ENCODE peak calls at places on chromosomes 1 and 21, in six cellular contexts. One of them, this sample, is unnamed. For H3K27me3, the result is how much of the 10 kb centered on the place peaks cover.

GRCh38 chr1:42328047-42328625 is 6.9 kb downstream of the FOXJ3 start:
- DNase-seq in effector memory CD4-positive, alpha-beta T cell: no peak
- DNase-seq in HCT116: no peak
- DNase-seq in CD8-positive, alpha-beta T cell: no peak
- DNase-seq in brain microvascular endothelial cell: no peak
- DNase-seq in GM23248: no peak
- DNase-seq in this sample: no peak

GRCh38 chr21:31426235-31426797 is 82.3 kb upstream of the TIAM1 start:
- DNase-seq in effector memory CD4-positive, alpha-beta T cell: no peak
- DNase-seq in HCT116: no peak
- DNase-seq in CD8-positive, alpha-beta T cell: no peak
- DNase-seq in brain microvascular endothelial cell: peak
- DNase-seq in GM23248: peak
- DNase-seq in this sample: peak

GRCh38 chr1:14738235-14738634 is 139.8 kb downstream of the KAZN start:
- DNase-seq in effector memory CD4-positive, alpha-beta T cell: no peak
- DNase-seq in HCT116: no peak
- DNase-seq in CD8-positive, alpha-beta T cell: no peak
- DNase-seq in brain microvascular endothelial cell: no peak
- DNase-seq in GM23248: no peak
- DNase-seq in this sample: no peak

GRCh38 chr1:227568593-227568992 is 5.2 kb downstream of the ZNF678 start:
- DNase-seq in effector memory CD4-positive, alpha-beta T cell: no peak
- DNase-seq in HCT116: no peak
- DNase-seq in CD8-positive, alpha-beta T cell: no peak
- DNase-seq in brain microvascular endothelial cell: no peak
- DNase-seq in GM23248: no peak
- DNase-seq in this sample: no peak

GRCh38 chr21:43340491-43341348 is 86.2 kb downstream of the SIK1 start:
- DNase-seq in effector memory CD4-positive, alpha-beta T cell: no peak
- DNase-seq in HCT116: peak
- DNase-seq in CD8-positive, alpha-beta T cell: no peak
- DNase-seq in brain microvascular endothelial cell: peak
- DNase-seq in GM23248: peak
- DNase-seq in this sample: peak

GRCh38 chr1:227883641-227884301 is 64.0 kb downstream of the WNT9A start:
- DNase-seq in effector memory CD4-positive, alpha-beta T cell: no peak
- DNase-seq in HCT116: no peak
- DNase-seq in CD8-positive, alpha-beta T cell: no peak
- DNase-seq in brain microvascular endothelial cell: no peak
- DNase-seq in GM23248: no peak
- DNase-seq in this sample: no peak

GRCh38 chr1:19156676-19157075 is 53.4 kb downstream of the UBR4 start:
- DNase-seq in effector memory CD4-positive, alpha-beta T cell: no peak
- DNase-seq in HCT116: no peak
- DNase-seq in CD8-positive, alpha-beta T cell: no peak
- DNase-seq in brain microvascular endothelial cell: no peak
- DNase-seq in GM23248: peak
- DNase-seq in this sample: peak

GRCh38 chr1:99004270-99005141 is at the start of gene PLPPR5:
- DNase-seq in effector memory CD4-positive, alpha-beta T cell: no peak
- DNase-seq in HCT116: no peak
- DNase-seq in CD8-positive, alpha-beta T cell: no peak
- DNase-seq in brain microvascular endothelial cell: peak
- DNase-seq in GM23248: peak
- DNase-seq in this sample: peak

GRCh38 chr21:17514124-17514481 is 1.3 kb downstream of the CXADR start:
- DNase-seq in effector memory CD4-positive, alpha-beta T cell: no peak
- DNase-seq in HCT116: no peak
- DNase-seq in CD8-positive, alpha-beta T cell: no peak
- DNase-seq in brain microvascular endothelial cell: peak
- DNase-seq in GM23248: peak
- DNase-seq in this sample: no peak

GRCh38 chr21:33189237-33189636 is 40.5 kb upstream of the IFNAR2 start:
- DNase-seq in effector memory CD4-positive, alpha-beta T cell: no peak
- DNase-seq in HCT116: no peak
- DNase-seq in CD8-positive, alpha-beta T cell: no peak
- DNase-seq in brain microvascular endothelial cell: no peak
- DNase-seq in GM23248: no peak
- DNase-seq in this sample: no peak

GRCh38 chr1:59484090-59484489 is 187.2 kb downstream of the FGGY start:
- DNase-seq in effector memory CD4-positive, alpha-beta T cell: no peak
- DNase-seq in HCT116: peak
- DNase-seq in CD8-positive, alpha-beta T cell: no peak
- DNase-seq in brain microvascular endothelial cell: peak
- DNase-seq in GM23248: peak
- DNase-seq in this sample: peak

GRCh38 chr1:168470821-168471473 is 72.8 kb downstream of the XCL2 start:
- DNase-seq in effector memory CD4-positive, alpha-beta T cell: no peak
- DNase-seq in HCT116: peak
- DNase-seq in CD8-positive, alpha-beta T cell: no peak
- DNase-seq in brain microvascular endothelial cell: peak
- DNase-seq in GM23248: peak
- DNase-seq in this sample: peak

GRCh38 chr1:1788646-1789431 is 10.6 kb upstream of the NADK start:
- DNase-seq in effector memory CD4-positive, alpha-beta T cell: no peak
- DNase-seq in HCT116: no peak
- DNase-seq in CD8-positive, alpha-beta T cell: no peak
- DNase-seq in brain microvascular endothelial cell: no peak
- DNase-seq in GM23248: peak
- DNase-seq in this sample: no peak

GRCh38 chr1:84504580-84505021 is 1.6 kb upstream of the SPATA1 start:
- DNase-seq in effector memory CD4-positive, alpha-beta T cell: no peak
- DNase-seq in HCT116: no peak
- DNase-seq in CD8-positive, alpha-beta T cell: no peak
- DNase-seq in brain microvascular endothelial cell: peak
- DNase-seq in GM23248: peak
- DNase-seq in this sample: peak

GRCh38 chr1:27648602-27649305 is 13.8 kb upstream of the FGR start:
- DNase-seq in effector memory CD4-positive, alpha-beta T cell: no peak
- DNase-seq in HCT116: no peak
- DNase-seq in CD8-positive, alpha-beta T cell: no peak
- DNase-seq in brain microvascular endothelial cell: no peak
- DNase-seq in GM23248: peak
- DNase-seq in this sample: peak

GRCh38 chr1:179550753-179551682 is 24.7 kb downstream of the NPHS2 start:
- DNase-seq in effector memory CD4-positive, alpha-beta T cell: no peak
- DNase-seq in HCT116: no peak
- DNase-seq in CD8-positive, alpha-beta T cell: no peak
- DNase-seq in brain microvascular endothelial cell: peak
- DNase-seq in GM23248: peak
- DNase-seq in this sample: peak

GRCh38 chr1:217089239-217090014 is 366.2 kb upstream of the ESRRG start:
- DNase-seq in effector memory CD4-positive, alpha-beta T cell: no peak
- DNase-seq in HCT116: no peak
- DNase-seq in CD8-positive, alpha-beta T cell: no peak
- DNase-seq in brain microvascular endothelial cell: peak
- DNase-seq in GM23248: peak
- DNase-seq in this sample: peak

GRCh38 chr1:117146570-117147340 is 25.2 kb upstream of the TRIM45 start:
- DNase-seq in effector memory CD4-positive, alpha-beta T cell: no peak
- DNase-seq in HCT116: peak
- DNase-seq in CD8-positive, alpha-beta T cell: no peak
- DNase-seq in brain microvascular endothelial cell: peak
- DNase-seq in GM23248: peak
- DNase-seq in this sample: peak

GRCh38 chr21:19640964-19641363 is 1237.4 kb upstream of the TMPRSS15 start:
- DNase-seq in effector memory CD4-positive, alpha-beta T cell: no peak
- DNase-seq in HCT116: no peak
- DNase-seq in CD8-positive, alpha-beta T cell: no peak
- DNase-seq in brain microvascular endothelial cell: no peak
- DNase-seq in GM23248: no peak
- DNase-seq in this sample: no peak

GRCh38 chr1:150875197-150876110 is 945 bp downstream of the ARNT start:
- DNase-seq in effector memory CD4-positive, alpha-beta T cell: no peak
- DNase-seq in HCT116: no peak
- DNase-seq in CD8-positive, alpha-beta T cell: no peak
- DNase-seq in brain microvascular endothelial cell: no peak
- DNase-seq in GM23248: peak
- DNase-seq in this sample: peak

GRCh38 chr1:22350987-22351756 is 100.5 kb upstream of the ZBTB40 start:
- DNase-seq in effector memory CD4-positive, alpha-beta T cell: no peak
- DNase-seq in HCT116: no peak
- DNase-seq in CD8-positive, alpha-beta T cell: no peak
- DNase-seq in brain microvascular endothelial cell: no peak
- DNase-seq in GM23248: no peak
- DNase-seq in this sample: no peak
- H3K27me3 ChIP-seq in effector memory CD4-positive, alpha-beta T cell: under half
- H3K27me3 ChIP-seq in HCT116: under half
- H3K27me3 ChIP-seq in CD8-positive, alpha-beta T cell: under half
- H3K27me3 ChIP-seq in brain microvascular endothelial cell: under half
- H3K27me3 ChIP-seq in GM23248: under half
- H3K27me3 ChIP-seq in this sample: under half

GRCh38 chr1:154952664-154953063 is 3.2 kb downstream of the PBXIP1 start:
- DNase-seq in effector memory CD4-positive, alpha-beta T cell: no peak
- DNase-seq in HCT116: no peak
- DNase-seq in CD8-positive, alpha-beta T cell: no peak
- DNase-seq in brain microvascular endothelial cell: no peak
- DNase-seq in GM23248: no peak
- DNase-seq in this sample: no peak
- H3K4me3 ChIP-seq in effector memory CD4-positive, alpha-beta T cell: peak
- H3K4me3 ChIP-seq in HCT116: no peak
- H3K4me3 ChIP-seq in CD8-positive, alpha-beta T cell: peak
- H3K4me3 ChIP-seq in brain microvascular endothelial cell: no peak
- H3K4me3 ChIP-seq in GM23248: no peak
- H3K4me3 ChIP-seq in this sample: no peak

GRCh38 chr1:210234254-210234747 is 1.7 kb downstream of the SERTAD4 start:
- DNase-seq in effector memory CD4-positive, alpha-beta T cell: no peak
- DNase-seq in HCT116: no peak
- DNase-seq in CD8-positive, alpha-beta T cell: no peak
- DNase-seq in brain microvascular endothelial cell: no peak
- DNase-seq in GM23248: no peak
- DNase-seq in this sample: no peak

GRCh38 chr1:210231846-210232523 is 611 bp upstream of the SERTAD4 start:
- DNase-seq in effector memory CD4-positive, alpha-beta T cell: no peak
- DNase-seq in HCT116: no peak
- DNase-seq in CD8-positive, alpha-beta T cell: no peak
- DNase-seq in brain microvascular endothelial cell: no peak
- DNase-seq in GM23248: peak
- DNase-seq in this sample: peak

GRCh38 chr1:210232524-210233215 is at the start of gene SERTAD4:
- DNase-seq in effector memory CD4-positive, alpha-beta T cell: no peak
- DNase-seq in HCT116: peak
- DNase-seq in CD8-positive, alpha-beta T cell: no peak
- DNase-seq in brain microvascular endothelial cell: no peak
- DNase-seq in GM23248: peak
- DNase-seq in this sample: peak

GRCh38 chr1:210233216-210233494 is 559 bp downstream of the SERTAD4 start:
- DNase-seq in effector memory CD4-positive, alpha-beta T cell: no peak
- DNase-seq in HCT116: no peak
- DNase-seq in CD8-positive, alpha-beta T cell: no peak
- DNase-seq in brain microvascular endothelial cell: no peak
- DNase-seq in GM23248: peak
- DNase-seq in this sample: peak

GRCh38 chr1:210233495-210234253 is 1.1 kb downstream of the SERTAD4 start:
- DNase-seq in effector memory CD4-positive, alpha-beta T cell: no peak
- DNase-seq in HCT116: peak
- DNase-seq in CD8-positive, alpha-beta T cell: no peak
- DNase-seq in brain microvascular endothelial cell: peak
- DNase-seq in GM23248: peak
- DNase-seq in this sample: peak
- H3K27me3 ChIP-seq in effector memory CD4-positive, alpha-beta T cell: under half
- H3K27me3 ChIP-seq in HCT116: half or more
- H3K27me3 ChIP-seq in CD8-positive, alpha-beta T cell: under half
- H3K27me3 ChIP-seq in brain microvascular endothelial cell: under half
- H3K27me3 ChIP-seq in GM23248: under half
- H3K27me3 ChIP-seq in this sample: under half

DNA sequence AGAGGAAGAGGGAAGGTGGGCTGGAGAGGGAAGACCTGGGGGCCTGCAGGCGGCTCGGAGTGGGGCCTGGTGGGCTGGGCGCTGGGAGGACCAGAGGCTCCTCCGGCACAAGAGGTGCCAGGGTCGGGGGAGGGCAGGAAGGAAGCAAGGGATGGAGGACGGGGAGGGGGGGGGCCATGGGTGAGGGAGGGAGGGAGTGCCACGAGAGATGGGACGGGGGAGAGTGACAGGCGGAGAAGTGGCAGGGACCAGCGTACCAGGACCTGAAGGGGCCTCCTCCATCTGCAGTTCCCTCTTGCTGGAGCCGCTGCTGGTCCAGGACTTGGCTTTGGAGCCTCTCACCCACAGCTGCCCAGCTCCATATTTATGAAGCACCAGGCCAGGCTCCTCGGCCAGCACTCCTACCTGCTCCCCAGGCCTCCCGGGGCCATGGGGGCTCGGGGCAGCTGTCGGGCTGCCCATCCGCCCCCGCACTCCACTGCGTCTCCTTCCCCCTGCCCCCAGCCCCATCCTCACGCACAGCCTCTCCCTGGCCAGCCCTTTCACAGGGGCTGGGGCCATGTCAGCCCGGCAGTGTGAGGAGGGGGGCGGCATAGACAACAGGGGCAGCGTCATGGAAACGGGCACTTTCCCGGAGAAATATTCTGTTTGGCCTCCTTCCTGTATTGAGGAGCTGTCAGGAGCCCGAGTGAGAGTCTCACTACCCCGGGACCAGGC is 87.5 kb downstream of the CASZ1 start:
- DNase-seq in effector memory CD4-positive, alpha-beta T cell: no peak
- DNase-seq in HCT116: no peak
- DNase-seq in CD8-positive, alpha-beta T cell: no peak
- DNase-seq in brain microvascular endothelial cell: no peak
- DNase-seq in GM23248: no peak
- DNase-seq in this sample: no peak
- H3K4me3 ChIP-seq in effector memory CD4-positive, alpha-beta T cell: no peak
- H3K4me3 ChIP-seq in HCT116: no peak
- H3K4me3 ChIP-seq in CD8-positive, alpha-beta T cell: no peak
- H3K4me3 ChIP-seq in brain microvascular endothelial cell: no peak
- H3K4me3 ChIP-seq in GM23248: no peak
- H3K4me3 ChIP-seq in this sample: no peak

GRCh38 chr1:204990721-204991341 is 52.2 kb upstream of the CNTN2 start:
- DNase-seq in effector memory CD4-positive, alpha-beta T cell: no peak
- DNase-seq in HCT116: no peak
- DNase-seq in CD8-positive, alpha-beta T cell: no peak
- DNase-seq in brain microvascular endothelial cell: no peak
- DNase-seq in GM23248: no peak
- DNase-seq in this sample: no peak
- H3K27me3 ChIP-seq in effector memory CD4-positive, alpha-beta T cell: under half
- H3K27me3 ChIP-seq in HCT116: under half
- H3K27me3 ChIP-seq in CD8-positive, alpha-beta T cell: under half
- H3K27me3 ChIP-seq in brain microvascular endothelial cell: under half
- H3K27me3 ChIP-seq in GM23248: under half
- H3K27me3 ChIP-seq in this sample: under half

This sample was measured in adipocyte.